ENCODE peak calls at places on chromosomes 5 and 9, in nine cellular contexts. W is neural crest cell, C is fibroblast of pulmonary artery, M is RWPE1, R is Peyer's patch, U is glutamatergic neuron, Y is astrocyte of the cerebellum, V is right atrium auricular region, F is WTC11. D is an unnamed sample.
A peak's percentile ranks its signal among the peaks of the same experiment; 100 is the strongest.

GRCh38 chr5:55993013-55993412 is 1.8 kb downstream of the IL6ST start:
- DNase-seq in W (no peak), C (peak; percentile 59), M (no peak), R (no peak), U (no peak), Y (no peak), V (no peak), F (no peak), D (no peak)

GRCh38 chr9:38022203-38022602 is 46.8 kb downstream of the SHB start:
- DNase-seq in W (no peak), C (no peak), M (no peak), R (no peak), U (no peak), Y (no peak), V (no peak), F (no peak), D (no peak)

GRCh38 chr9:134029248-134030226 is 4.3 kb downstream of the BRD3OS start:
- DNase-seq in W (no peak), C (no peak), M (no peak), R (no peak), U (no peak), Y (no peak), V (no peak), F (no peak), D (no peak)

GRCh38 chr9:83986765-83987401 is 6.3 kb downstream of the RMI1 start:
- DNase-seq in W (no peak), C (no peak), M (no peak), R (peak; percentile 76), U (no peak), Y (no peak), V (no peak), F (no peak), D (no peak)

GRCh38 chr5:126007841-126008240 is 415.4 kb upstream of the GRAMD2B start:
- DNase-seq in W (no peak), C (peak; percentile 20), M (no peak), R (no peak), U (no peak), Y (no peak), V (no peak), F (no peak), D (no peak)

GRCh38 chr5:32013658-32014057 is 160.5 kb downstream of the GOLPH3 start:
- DNase-seq in W (no peak), C (no peak), M (no peak), R (no peak), U (no peak), Y (no peak), V (no peak), F (no peak), D (no peak)

GRCh38 chr5:37696190-37697021 is 143.4 kb downstream of the GDNF start:
- DNase-seq in W (no peak), C (peak; percentile 25), M (peak; percentile 81), R (no peak), U (no peak), Y (peak; percentile 55), V (no peak), F (no peak), D (no peak)

GRCh38 chr5:10469253-10470030 is 27.8 kb downstream of the ROPN1L start:
- DNase-seq in W (no peak), C (no peak), M (no peak), R (no peak), U (no peak), Y (peak; percentile 63), V (no peak), F (no peak), D (no peak)

GRCh38 chr5:93163010-93163663 is 417.9 kb downstream of the NR2F1-AS1 start:
- DNase-seq in W (no peak), C (peak; percentile 92), M (peak; percentile 83), R (no peak), U (no peak), Y (peak; percentile 87), V (no peak), F (no peak), D (no peak)

GRCh38 chr9:124020520-124021384 is 9.2 kb downstream of the LHX2 start:
- DNase-seq in W (no peak), C (no peak), M (no peak), R (no peak), U (no peak), Y (no peak), V (no peak), F (peak; percentile 52), D (peak; percentile 72)

GRCh38 chr9:116632990-116633441 is 54.1 kb upstream of the TRIM32 start:
- DNase-seq in W (no peak), C (peak; percentile 49), M (no peak), R (no peak), U (no peak), Y (no peak), V (no peak), F (no peak), D (no peak)

GRCh38 chr5:177552839-177553455 is 1.4 kb downstream of the FAM193B start:
- DNase-seq in W (peak; percentile 12), C (no peak), M (peak; percentile 35), R (no peak), U (peak; percentile 53), Y (no peak), V (no peak), F (no peak), D (no peak)

GRCh38 chr5:146041180-146041789 is 64.1 kb downstream of the PLAC8L1 start:
- DNase-seq in W (no peak), C (peak; percentile 15), M (no peak), R (no peak), U (no peak), Y (no peak), V (no peak), F (no peak), D (no peak)

GRCh38 chr9:12640866-12641636 is 52.1 kb upstream of the TYRP1 start:
- DNase-seq in W (no peak), C (no peak), M (no peak), R (no peak), U (no peak), Y (no peak), V (no peak), F (no peak), D (no peak)

GRCh38 chr5:136036991-136037705 is 8.4 kb downstream of the TGFBI start:
- DNase-seq in W (no peak), C (peak; percentile 66), M (no peak), R (peak; percentile 62), U (no peak), Y (peak; percentile 80), V (no peak), F (no peak), D (no peak)

GRCh38 chr5:65809817-65810531 is 88.0 kb downstream of the NLN start:
- DNase-seq in W (no peak), C (peak; percentile 84), M (no peak), R (peak; percentile 84), U (no peak), Y (peak; percentile 94), V (peak; percentile 80), F (no peak), D (no peak)

GRCh38 chr9:134185536-134186011 is 21.2 kb upstream of the RNU6ATAC start:
- DNase-seq in W (no peak), C (no peak), M (no peak), R (no peak), U (peak; percentile 12), Y (no peak), V (no peak), F (no peak), D (no peak)

GRCh38 chr5:110054240-110054639 is 364.5 kb downstream of the MAN2A1 start:
- DNase-seq in W (no peak), C (peak; percentile 70), M (peak; percentile 44), R (peak; percentile 73), U (peak; percentile 17), Y (peak; percentile 94), V (no peak), F (no peak), D (no peak)
- TF ChIP-seq CTCF in W (no peak), C (peak; percentile 24), M (peak; percentile 6), R (no peak), U (no peak), Y (peak; percentile 70), V (no peak), F (no peak), D (no peak)

DNA sequence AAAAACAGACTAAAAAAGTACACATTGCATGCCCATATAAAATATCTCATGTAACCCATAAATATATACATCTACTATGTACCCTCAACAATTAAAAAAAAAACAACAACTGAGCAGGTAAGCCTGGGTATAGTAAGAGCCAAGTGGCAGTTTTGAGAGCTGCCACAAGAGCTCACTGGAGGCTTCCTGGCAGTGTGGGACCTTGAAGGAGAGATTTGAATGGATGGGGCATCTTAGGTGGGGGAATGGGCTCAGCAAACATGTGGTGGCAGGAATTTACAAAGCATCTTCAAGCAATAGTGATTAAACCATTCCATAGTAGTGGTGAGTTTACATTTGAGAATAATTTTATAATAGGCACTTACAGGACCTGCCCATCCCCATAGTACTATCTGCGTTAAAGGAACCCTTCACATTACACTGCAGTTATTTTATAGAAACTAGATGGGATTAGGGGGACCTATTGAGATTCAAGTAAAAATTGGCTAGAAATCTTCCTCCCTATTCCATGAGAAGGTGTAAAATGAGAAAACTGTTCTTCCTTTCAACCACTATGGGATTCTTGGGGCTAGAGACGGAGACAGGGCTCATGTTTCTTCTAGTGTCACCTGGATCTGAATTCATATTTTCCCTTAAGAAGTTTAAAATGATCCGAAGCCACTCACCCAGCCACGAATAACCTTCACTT is 6.9 kb downstream of the MEGF10 start:
- DNase-seq in W (no peak), C (no peak), M (no peak), R (no peak), U (no peak), Y (no peak), V (no peak), F (no peak), D (no peak)
- TF ChIP-seq CTCF in W (no peak), C (no peak), M (no peak), R (no peak), U (no peak), Y (no peak), V (no peak), F (no peak), D (no peak)

GRCh38 chr5:95471922-95472321 is 80.8 kb downstream of the FAM81B start:
- DNase-seq in W (no peak), C (peak; percentile 53), M (no peak), R (no peak), U (no peak), Y (peak; percentile 2), V (no peak), F (no peak), D (no peak)
- TF ChIP-seq CTCF in W (no peak), C (no peak), M (no peak), R (no peak), U (no peak), Y (peak; percentile 14), V (no peak), F (no peak), D (no peak)

DNA sequence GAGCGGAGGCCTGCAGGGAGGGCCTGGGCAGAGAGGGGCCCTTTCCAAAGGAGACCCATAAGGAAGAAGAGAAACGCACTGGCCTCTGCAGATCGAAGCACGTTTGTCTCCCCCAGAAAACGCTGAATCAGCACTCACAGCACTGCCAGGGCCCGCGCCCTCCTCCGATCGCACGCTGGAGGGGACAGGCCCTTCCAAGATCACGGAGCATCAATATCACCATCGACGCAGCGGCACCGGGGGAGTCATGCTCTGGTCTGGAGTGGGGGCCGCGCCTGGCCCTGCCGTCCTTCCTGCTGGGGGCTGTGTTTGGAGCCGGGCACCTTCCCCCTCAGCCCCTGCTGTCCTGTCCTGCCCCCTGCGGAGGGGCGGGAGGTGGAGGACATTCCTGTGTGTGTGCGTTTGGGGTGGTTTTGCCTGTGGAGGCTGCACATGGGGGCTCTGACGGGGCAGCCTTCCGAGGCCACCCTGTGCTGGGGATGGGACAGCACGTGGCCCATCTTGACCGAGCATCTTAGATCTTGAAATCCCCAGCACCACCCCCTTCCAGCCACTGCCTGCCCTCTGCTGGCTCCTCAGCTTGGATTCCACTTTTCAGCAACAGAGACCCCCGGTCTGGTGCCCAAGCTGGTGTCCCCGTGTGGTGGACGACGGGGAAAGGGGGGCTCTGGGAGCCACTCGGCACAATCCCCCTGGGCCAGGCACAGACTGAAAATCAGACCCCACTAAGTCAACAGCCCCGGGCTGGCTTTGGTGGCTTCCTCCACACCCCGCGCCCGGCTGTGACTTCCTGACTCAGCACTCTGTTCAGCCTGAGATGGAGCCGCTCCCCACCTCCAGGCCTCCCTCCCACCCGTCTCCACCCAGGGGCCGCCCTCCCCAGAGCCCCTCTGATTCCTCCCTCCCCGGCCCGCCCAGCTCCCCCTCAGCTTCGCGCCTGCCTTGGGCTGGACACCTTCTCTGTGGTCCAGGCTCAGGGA is 8.3 kb downstream of the TMEM250 start:
- DNase-seq in W (no peak), C (peak; percentile 30), M (no peak), R (no peak), U (no peak), Y (no peak), V (no peak), F (no peak), D (no peak)
- TF ChIP-seq CTCF in W (peak; percentile 34), C (peak; percentile 21), M (no peak), R (no peak), U (no peak), Y (peak; percentile 38), V (peak; percentile 41), F (no peak), D (no peak)

D was measured in GM13976.